ENCODE peak calls at places on chromosomes 13 and 19, in four cellular contexts. W is neuronal stem cell, T is IMR-90, B is H9. L is an unnamed sample.
A peak's percentile ranks its signal among the peaks of the same experiment; 100 is the strongest.

GRCh38 chr19:50693064-50693975 is 26.3 kb downstream of the SHANK1 start:
- DNase-seq in W (no peak), T (no peak), B (no peak), L (no peak)

GRCh38 chr19:19410553-19411550 is 5.4 kb downstream of the GATAD2A start:
- DNase-seq in W (no peak), T (no peak), B (no peak), L (no peak)

GRCh38 chr13:21549633-21550032 is 54.3 kb downstream of the MICU2 start:
- DNase-seq in W (no peak), T (no peak), B (no peak), L (peak; percentile 49)

GRCh38 chr19:46962030-46962570 is 57.5 kb upstream of the NPAS1 start:
- DNase-seq in W (no peak), T (peak; percentile 30), B (no peak), L (no peak)

GRCh38 chr13:98141091-98141490 is 1.8 kb upstream of the FARP1 start:
- DNase-seq in W (no peak), T (no peak), B (no peak), L (peak; percentile 83)

GRCh38 chr13:86765462-86765861 is 905.7 kb upstream of the SLITRK5 start:
- DNase-seq in W (no peak), T (no peak), B (no peak), L (no peak)

GRCh38 chr19:48461982-48462655 is 6.7 kb downstream of the KCNJ14 start:
- DNase-seq in W (no peak), T (no peak), B (peak; percentile 93), L (no peak)

GRCh38 chr19:49106648-49107135 is 7.5 kb upstream of the LIN7B start:
- DNase-seq in W (peak; percentile 52), T (peak; percentile 45), B (peak; percentile 81), L (peak; percentile 66)

GRCh38 chr19:10568444-10568825 is 344 bp downstream of the CDKN2D start:
- DNase-seq in W (no peak), T (no peak), B (peak; percentile 69), L (peak; percentile 64)

GRCh38 chr19:49987159-49987698 is 26.3 kb upstream of the SIGLEC11 start:
- DNase-seq in W (peak; percentile 99), T (peak; percentile 90), B (peak; percentile 96), L (peak; percentile 98)

GRCh38 chr19:29944415-29945012 is 2.5 kb downstream of the URI1 start:
- DNase-seq in W (no peak), T (no peak), B (no peak), L (no peak)

DNA sequence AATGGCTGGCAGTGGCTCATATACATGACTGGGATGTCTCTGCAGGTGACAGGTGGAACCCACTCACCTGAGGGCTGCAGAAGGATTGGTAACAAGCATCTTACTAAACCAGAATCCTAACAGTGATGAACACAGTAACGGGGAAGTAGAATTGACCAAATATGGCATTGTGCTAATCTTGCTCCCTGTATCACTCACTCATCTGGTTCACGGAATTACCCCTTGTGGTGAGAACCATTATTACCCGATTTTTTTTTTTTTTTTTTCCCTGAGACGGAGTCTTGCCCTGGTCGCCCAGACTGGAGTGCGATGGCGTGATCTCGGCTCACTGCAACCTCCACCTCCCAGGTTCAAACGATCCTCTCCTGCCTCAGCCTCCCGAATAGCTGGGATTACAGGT is 69.5 kb downstream of the PTPRS start:
- DNase-seq in W (no peak), T (no peak), B (no peak), L (peak; percentile 48)
- H3K18ac ChIP-seq in W (no peak overlapping the region), T (no peak overlapping the region), B (no peak overlapping the region), L (no peak overlapping the region)

GRCh38 chr19:37980419-37980975 is 73.5 kb downstream of the SIPA1L3 start:
- DNase-seq in W (no peak), T (no peak), B (no peak), L (no peak)
- H3K9ac ChIP-seq in W (no peak overlapping the region), T (no peak overlapping the region), B (no peak overlapping the region), L (no peak overlapping the region)

GRCh38 chr19:27719034-27719433 is 1493.9 kb downstream of the UQCRFS1 start:
- DNase-seq in W (no peak), T (no peak), B (no peak), L (no peak)

GRCh38 chr19:27717825-27718224 is 1495.1 kb downstream of the UQCRFS1 start:
- DNase-seq in W (no peak), T (no peak), B (no peak), L (no peak)

GRCh38 chr19:27722625-27723024 is 1490.3 kb downstream of the UQCRFS1 start:
- DNase-seq in W (no peak), T (no peak), B (no peak), L (no peak)

GRCh38 chr19:27718262-27718661 is 1494.7 kb downstream of the UQCRFS1 start:
- DNase-seq in W (no peak), T (no peak), B (no peak), L (no peak)

GRCh38 chr19:27720155-27720554 is 1492.8 kb downstream of the UQCRFS1 start:
- DNase-seq in W (no peak), T (no peak), B (no peak), L (peak; percentile 16)
- H3K9me3 ChIP-seq in W (peaks cover 7% of the 10 kb centered on the region), T (peaks cover 8% of the 10 kb centered on the region), B (peaks cover 84% of the 10 kb centered on the region), L (peaks cover 3% of the 10 kb centered on the region)

DNA sequence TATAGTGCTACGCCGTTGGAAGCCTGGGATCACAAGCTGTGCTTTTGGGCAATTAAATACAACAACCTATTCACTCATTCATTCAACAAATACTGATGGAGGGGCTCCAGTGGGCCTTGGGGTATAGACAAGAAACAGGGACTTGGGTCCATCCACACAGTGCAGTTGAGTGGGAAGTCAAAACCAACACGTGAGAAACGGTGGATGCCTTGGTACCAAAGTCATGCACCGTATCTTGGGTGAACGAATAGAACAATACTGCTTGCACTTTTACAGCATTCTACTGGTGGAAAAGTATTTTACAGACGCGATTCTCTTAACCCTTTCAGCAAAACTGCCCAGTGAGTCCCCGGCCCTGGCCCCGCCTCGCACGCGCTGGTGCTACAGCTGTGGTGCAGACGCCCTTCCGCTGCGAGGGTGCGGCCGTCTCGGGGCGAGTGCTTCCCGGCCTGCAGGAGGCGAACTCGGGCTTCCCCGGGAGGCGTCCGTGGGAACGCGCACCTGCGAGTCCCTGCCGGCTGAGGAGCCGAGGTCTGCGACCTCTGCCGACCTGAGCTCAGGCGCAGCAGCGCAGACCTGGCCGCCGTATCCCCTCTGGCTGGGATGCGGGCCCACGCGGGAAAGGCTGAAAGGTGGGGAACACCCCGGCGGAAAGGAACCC is 8.3 kb downstream of the TNFRSF19 start:
- DNase-seq in W (no peak), T (peak; percentile 69), B (peak; percentile 75), L (peak; percentile 18)
- H3K18ac ChIP-seq in W (peak overlapping the region; percentile 84), T (peak overlapping the region; percentile 66), B (no peak overlapping the region), L (peak overlapping the region; percentile 84)

GRCh38 chr13:78604782-78605611 is 1.6 kb upstream of the POU4F1 start:
- DNase-seq in W (peak; percentile 31), T (peak; percentile 8), B (peak; percentile 79), L (no peak)

GRCh38 chr13:78601124-78601885 is 2.0 kb downstream of the POU4F1 start:
- DNase-seq in W (peak; percentile 48), T (peak; percentile 7), B (peak; percentile 46), L (no peak)

GRCh38 chr13:78602561-78603239 is 652 bp downstream of the POU4F1 start:
- DNase-seq in W (peak; percentile 23), T (no peak), B (peak; percentile 50), L (no peak)

GRCh38 chr13:78601886-78602560 is 1.3 kb downstream of the POU4F1 start:
- DNase-seq in W (no peak), T (no peak), B (no peak), L (no peak)

DNA sequence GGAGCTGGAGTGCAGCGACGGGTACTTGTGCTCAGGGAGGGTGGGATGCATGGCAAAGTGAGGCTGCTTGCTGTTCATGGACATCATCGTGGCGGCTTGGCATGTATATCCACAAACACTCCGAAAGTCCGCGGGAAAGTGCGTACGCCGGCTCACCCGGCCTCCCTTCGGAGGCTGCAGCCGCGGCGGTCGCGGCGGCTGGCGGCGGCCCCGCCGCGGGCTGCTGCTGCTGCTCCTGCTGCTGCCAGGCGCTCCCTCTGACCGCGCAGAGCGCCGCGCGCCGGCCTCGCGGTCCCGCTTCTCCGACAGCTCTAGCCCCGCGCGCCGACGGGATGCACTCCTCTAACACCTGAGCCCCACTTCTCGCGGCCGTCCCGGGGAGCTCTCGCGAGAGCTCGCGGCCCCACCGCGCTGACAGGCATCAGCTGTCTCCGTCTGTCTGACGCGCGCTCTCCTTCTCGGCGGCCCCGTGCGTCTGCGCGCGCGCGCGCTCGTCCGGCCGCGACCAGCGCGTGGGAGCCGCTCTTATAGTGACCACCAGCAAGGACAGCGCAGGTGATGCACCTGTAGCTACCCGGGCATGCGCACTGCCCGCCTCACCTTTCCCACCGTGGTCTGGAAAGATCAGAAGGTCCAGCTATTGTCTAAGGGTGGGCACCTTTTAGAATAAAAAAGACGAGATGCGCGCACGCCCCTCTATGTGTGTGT is at the start of gene POU4F1:
- DNase-seq in W (peak; percentile 81), T (peak; percentile 11), B (peak; percentile 93), L (peak; percentile 11)
- H3K9ac ChIP-seq in W (peak within 1 kb of the TSS; percentile 80), T (no peak within 1 kb of the TSS), B (no peak within 1 kb of the TSS), L (no peak within 1 kb of the TSS)

GRCh38 chr19:22426901-22427300 is 4.8 kb upstream of the ZNF98 start:
- DNase-seq in W (no peak), T (no peak), B (no peak), L (peak; percentile 63)

GRCh38 chr19:22427587-22428298 is 5.6 kb upstream of the ZNF98 start:
- DNase-seq in W (no peak), T (no peak), B (no peak), L (peak; percentile 54)

GRCh38 chr19:22422220-22422619 is at the start of gene ZNF98:
- DNase-seq in W (no peak), T (no peak), B (no peak), L (peak; percentile 23)

DNA sequence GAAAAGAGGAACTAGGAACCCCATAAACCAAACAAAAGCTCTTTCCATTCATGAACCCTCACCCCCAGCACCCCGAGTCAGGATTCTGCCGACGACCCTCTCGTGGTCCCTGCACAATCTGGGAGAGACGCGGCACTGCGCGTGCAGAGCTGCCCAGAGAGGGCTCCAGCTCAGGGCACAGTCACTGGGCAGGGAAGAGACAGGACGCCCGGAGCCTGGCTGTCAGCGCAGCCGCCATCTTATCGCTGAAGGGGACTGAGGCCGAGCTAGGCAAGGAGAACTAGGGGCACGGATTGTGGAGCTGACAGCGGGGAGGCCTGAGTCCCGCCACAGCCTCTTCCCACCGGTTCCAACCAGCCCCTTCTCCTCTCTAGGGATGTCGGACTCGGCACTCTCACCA is 349 bp downstream of the ZNF98 start:
- DNase-seq in W (no peak), T (no peak), B (no peak), L (no peak)
- H3K9me3 ChIP-seq in W (peaks cover 21% of the 10 kb centered on the region), T (peaks cover 28% of the 10 kb centered on the region), B (peaks cover 92% of the 10 kb centered on the region), L (peaks cover 39% of the 10 kb centered on the region)

GRCh38 chr13:30053904-30054303 is 203.5 kb upstream of the UBL3 start:
- DNase-seq in W (no peak), T (no peak), B (peak; percentile 82), L (no peak)
- H3K18ac ChIP-seq in W (no peak overlapping the region), T (no peak overlapping the region), B (no peak overlapping the region), L (no peak overlapping the region)

GRCh38 chr19:36837525-36837901 is 674 bp downstream of the ZNF790 start:
- DNase-seq in W (no peak), T (no peak), B (no peak), L (no peak)
- H3K9ac ChIP-seq in W (peak overlapping the region; percentile 91), T (peak overlapping the region; percentile 83), B (peak overlapping the region; percentile 76), L (peak overlapping the region; percentile 94)

L was measured in trophoblast cell.